ENCODE peak calls at places on chromosomes 1 and 21, in eight cellular contexts. One of them, this sample, is unnamed.
A peak's percentile ranks its signal among the peaks of the same experiment; 100 is the strongest.

GRCh38 chr21:37983336-37984095 is 67.3 kb upstream of the KCNJ6 start:
- DNase-seq in CD8-positive, alpha-beta T cell: no peak
- DNase-seq in tibial artery: no peak
- DNase-seq in upper lobe of right lung: no peak
- DNase-seq in stimulated activated CD4-positive, alpha-beta T cell treated with anti-CD3 and anti-CD28 coated beads, Interleukin-2, amount 100 ng/mL, for 24 hours: no peak
- DNase-seq in AG09319: no peak
- DNase-seq in H7: no peak
- DNase-seq in hepatocyte: no peak
- DNase-seq in this sample: no peak

GRCh38 chr1:172342584-172343245 is 77.8 kb upstream of the C1orf105 start:
- DNase-seq in CD8-positive, alpha-beta T cell: no peak
- DNase-seq in tibial artery: no peak
- DNase-seq in upper lobe of right lung: no peak
- DNase-seq in stimulated activated CD4-positive, alpha-beta T cell treated with anti-CD3 and anti-CD28 coated beads, Interleukin-2, amount 100 ng/mL, for 24 hours: no peak
- DNase-seq in AG09319: no peak
- DNase-seq in H7: no peak
- DNase-seq in hepatocyte: no peak
- DNase-seq in this sample: no peak

GRCh38 chr1:160997323-160998038 is 23.5 kb downstream of the F11R start:
- DNase-seq in CD8-positive, alpha-beta T cell: peak; percentile 38
- DNase-seq in tibial artery: no peak
- DNase-seq in upper lobe of right lung: peak; percentile 77
- DNase-seq in stimulated activated CD4-positive, alpha-beta T cell treated with anti-CD3 and anti-CD28 coated beads, Interleukin-2, amount 100 ng/mL, for 24 hours: peak; percentile 45
- DNase-seq in AG09319: peak; percentile 19
- DNase-seq in H7: peak; percentile 74
- DNase-seq in hepatocyte: peak; percentile 83
- DNase-seq in this sample: peak; percentile 83

GRCh38 chr21:43362306-43362927 is 64.5 kb downstream of the SIK1 start:
- DNase-seq in CD8-positive, alpha-beta T cell: peak; percentile 68
- DNase-seq in tibial artery: peak; percentile 90
- DNase-seq in upper lobe of right lung: peak; percentile 80
- DNase-seq in stimulated activated CD4-positive, alpha-beta T cell treated with anti-CD3 and anti-CD28 coated beads, Interleukin-2, amount 100 ng/mL, for 24 hours: peak; percentile 71
- DNase-seq in AG09319: no peak
- DNase-seq in H7: peak; percentile 92
- DNase-seq in hepatocyte: peak; percentile 69
- DNase-seq in this sample: peak; percentile 83

GRCh38 chr1:40243371-40243770 is 4.4 kb upstream of the TMCO2 start:
- DNase-seq in CD8-positive, alpha-beta T cell: no peak
- DNase-seq in tibial artery: no peak
- DNase-seq in upper lobe of right lung: no peak
- DNase-seq in stimulated activated CD4-positive, alpha-beta T cell treated with anti-CD3 and anti-CD28 coated beads, Interleukin-2, amount 100 ng/mL, for 24 hours: no peak
- DNase-seq in AG09319: no peak
- DNase-seq in H7: no peak
- DNase-seq in hepatocyte: no peak
- DNase-seq in this sample: no peak

GRCh38 chr1:184822267-184822666 is 67.6 kb upstream of the EDEM3 start:
- DNase-seq in CD8-positive, alpha-beta T cell: no peak
- DNase-seq in tibial artery: no peak
- DNase-seq in upper lobe of right lung: no peak
- DNase-seq in stimulated activated CD4-positive, alpha-beta T cell treated with anti-CD3 and anti-CD28 coated beads, Interleukin-2, amount 100 ng/mL, for 24 hours: no peak
- DNase-seq in AG09319: no peak
- DNase-seq in H7: no peak
- DNase-seq in hepatocyte: no peak
- DNase-seq in this sample: no peak

GRCh38 chr1:45018599-45019230 is 6.7 kb downstream of the UROD start:
- DNase-seq in CD8-positive, alpha-beta T cell: peak; percentile 32
- DNase-seq in tibial artery: no peak
- DNase-seq in upper lobe of right lung: peak; percentile 80
- DNase-seq in stimulated activated CD4-positive, alpha-beta T cell treated with anti-CD3 and anti-CD28 coated beads, Interleukin-2, amount 100 ng/mL, for 24 hours: peak; percentile 69
- DNase-seq in AG09319: no peak
- DNase-seq in H7: no peak
- DNase-seq in hepatocyte: peak; percentile 78
- DNase-seq in this sample: no peak

GRCh38 chr21:40623550-40623949 is 223.4 kb downstream of the DSCAM start:
- DNase-seq in CD8-positive, alpha-beta T cell: no peak
- DNase-seq in tibial artery: no peak
- DNase-seq in upper lobe of right lung: no peak
- DNase-seq in stimulated activated CD4-positive, alpha-beta T cell treated with anti-CD3 and anti-CD28 coated beads, Interleukin-2, amount 100 ng/mL, for 24 hours: no peak
- DNase-seq in AG09319: no peak
- DNase-seq in H7: no peak
- DNase-seq in hepatocyte: no peak
- DNase-seq in this sample: no peak

GRCh38 chr21:31911138-31911907 is 38.5 kb downstream of the HUNK start:
- DNase-seq in CD8-positive, alpha-beta T cell: no peak
- DNase-seq in tibial artery: no peak
- DNase-seq in upper lobe of right lung: no peak
- DNase-seq in stimulated activated CD4-positive, alpha-beta T cell treated with anti-CD3 and anti-CD28 coated beads, Interleukin-2, amount 100 ng/mL, for 24 hours: no peak
- DNase-seq in AG09319: peak; percentile 72
- DNase-seq in H7: no peak
- DNase-seq in hepatocyte: peak; percentile 39
- DNase-seq in this sample: no peak

GRCh38 chr1:184260382-184260781 is 126.4 kb upstream of the C1orf21 start:
- DNase-seq in CD8-positive, alpha-beta T cell: no peak
- DNase-seq in tibial artery: no peak
- DNase-seq in upper lobe of right lung: no peak
- DNase-seq in stimulated activated CD4-positive, alpha-beta T cell treated with anti-CD3 and anti-CD28 coated beads, Interleukin-2, amount 100 ng/mL, for 24 hours: no peak
- DNase-seq in AG09319: no peak
- DNase-seq in H7: no peak
- DNase-seq in hepatocyte: no peak
- DNase-seq in this sample: no peak

GRCh38 chr1:65233757-65234156 is 75.6 kb upstream of the DNAJC6 start:
- DNase-seq in CD8-positive, alpha-beta T cell: no peak
- DNase-seq in tibial artery: no peak
- DNase-seq in upper lobe of right lung: no peak
- DNase-seq in stimulated activated CD4-positive, alpha-beta T cell treated with anti-CD3 and anti-CD28 coated beads, Interleukin-2, amount 100 ng/mL, for 24 hours: no peak
- DNase-seq in AG09319: no peak
- DNase-seq in H7: no peak
- DNase-seq in hepatocyte: no peak
- DNase-seq in this sample: no peak

GRCh38 chr1:244603498-244603897 is 49.4 kb upstream of the DESI2 start:
- DNase-seq in CD8-positive, alpha-beta T cell: no peak
- DNase-seq in tibial artery: no peak
- DNase-seq in upper lobe of right lung: no peak
- DNase-seq in stimulated activated CD4-positive, alpha-beta T cell treated with anti-CD3 and anti-CD28 coated beads, Interleukin-2, amount 100 ng/mL, for 24 hours: no peak
- DNase-seq in AG09319: no peak
- DNase-seq in H7: no peak
- DNase-seq in hepatocyte: peak; percentile 38
- DNase-seq in this sample: no peak

GRCh38 chr1:77218477-77219165 is 609 bp downstream of the PIGK start:
- DNase-seq in CD8-positive, alpha-beta T cell: no peak
- DNase-seq in tibial artery: no peak
- DNase-seq in upper lobe of right lung: no peak
- DNase-seq in stimulated activated CD4-positive, alpha-beta T cell treated with anti-CD3 and anti-CD28 coated beads, Interleukin-2, amount 100 ng/mL, for 24 hours: no peak
- DNase-seq in AG09319: no peak
- DNase-seq in H7: no peak
- DNase-seq in hepatocyte: peak; percentile 8
- DNase-seq in this sample: no peak

GRCh38 chr1:161503394-161503748 is 1.9 kb upstream of the FCGR2A start:
- DNase-seq in CD8-positive, alpha-beta T cell: no peak
- DNase-seq in tibial artery: no peak
- DNase-seq in upper lobe of right lung: no peak
- DNase-seq in stimulated activated CD4-positive, alpha-beta T cell treated with anti-CD3 and anti-CD28 coated beads, Interleukin-2, amount 100 ng/mL, for 24 hours: no peak
- DNase-seq in AG09319: no peak
- DNase-seq in H7: no peak
- DNase-seq in hepatocyte: no peak
- DNase-seq in this sample: no peak

GRCh38 chr21:34885636-34886553 is 163.2 kb downstream of the RUNX1 start:
- DNase-seq in CD8-positive, alpha-beta T cell: no peak
- DNase-seq in tibial artery: no peak
- DNase-seq in upper lobe of right lung: no peak
- DNase-seq in stimulated activated CD4-positive, alpha-beta T cell treated with anti-CD3 and anti-CD28 coated beads, Interleukin-2, amount 100 ng/mL, for 24 hours: peak; percentile 10
- DNase-seq in AG09319: no peak
- DNase-seq in H7: peak; percentile 57
- DNase-seq in hepatocyte: peak; percentile 72
- DNase-seq in this sample: no peak

GRCh38 chr21:15063821-15064575 is 802 bp downstream of the NRIP1 start:
- DNase-seq in CD8-positive, alpha-beta T cell: no peak
- DNase-seq in tibial artery: peak; percentile 73
- DNase-seq in upper lobe of right lung: peak; percentile 82
- DNase-seq in stimulated activated CD4-positive, alpha-beta T cell treated with anti-CD3 and anti-CD28 coated beads, Interleukin-2, amount 100 ng/mL, for 24 hours: peak; percentile 35
- DNase-seq in AG09319: no peak
- DNase-seq in H7: peak; percentile 75
- DNase-seq in hepatocyte: peak; percentile 64
- DNase-seq in this sample: peak; percentile 42

GRCh38 chr1:40299366-40300248 is 17.5 kb downstream of the COL9A2 start:
- DNase-seq in CD8-positive, alpha-beta T cell: no peak
- DNase-seq in tibial artery: no peak
- DNase-seq in upper lobe of right lung: no peak
- DNase-seq in stimulated activated CD4-positive, alpha-beta T cell treated with anti-CD3 and anti-CD28 coated beads, Interleukin-2, amount 100 ng/mL, for 24 hours: no peak
- DNase-seq in AG09319: no peak
- DNase-seq in H7: peak; percentile 30
- DNase-seq in hepatocyte: no peak
- DNase-seq in this sample: no peak

GRCh38 chr1:234768569-234769283 is 158.7 kb upstream of the IRF2BP2 start:
- DNase-seq in CD8-positive, alpha-beta T cell: no peak
- DNase-seq in tibial artery: no peak
- DNase-seq in upper lobe of right lung: no peak
- DNase-seq in stimulated activated CD4-positive, alpha-beta T cell treated with anti-CD3 and anti-CD28 coated beads, Interleukin-2, amount 100 ng/mL, for 24 hours: peak; percentile 60
- DNase-seq in AG09319: no peak
- DNase-seq in H7: no peak
- DNase-seq in hepatocyte: peak; percentile 38
- DNase-seq in this sample: no peak

GRCh38 chr1:27522860-27523665 is 33.1 kb upstream of the WASF2 start:
- DNase-seq in CD8-positive, alpha-beta T cell: peak; percentile 49
- DNase-seq in tibial artery: peak; percentile 78
- DNase-seq in upper lobe of right lung: no peak
- DNase-seq in stimulated activated CD4-positive, alpha-beta T cell treated with anti-CD3 and anti-CD28 coated beads, Interleukin-2, amount 100 ng/mL, for 24 hours: peak; percentile 73
- DNase-seq in AG09319: no peak
- DNase-seq in H7: peak; percentile 88
- DNase-seq in hepatocyte: peak; percentile 68
- DNase-seq in this sample: peak; percentile 62

GRCh38 chr1:226135059-226135651 is 51.4 kb downstream of the ACBD3 start:
- DNase-seq in CD8-positive, alpha-beta T cell: no peak
- DNase-seq in tibial artery: no peak
- DNase-seq in upper lobe of right lung: peak; percentile 89
- DNase-seq in stimulated activated CD4-positive, alpha-beta T cell treated with anti-CD3 and anti-CD28 coated beads, Interleukin-2, amount 100 ng/mL, for 24 hours: no peak
- DNase-seq in AG09319: no peak
- DNase-seq in H7: peak; percentile 57
- DNase-seq in hepatocyte: peak; percentile 58
- DNase-seq in this sample: no peak

GRCh38 chr1:184118051-184118450 is 66.5 kb downstream of the TSEN15 start:
- DNase-seq in CD8-positive, alpha-beta T cell: no peak
- DNase-seq in tibial artery: no peak
- DNase-seq in upper lobe of right lung: no peak
- DNase-seq in stimulated activated CD4-positive, alpha-beta T cell treated with anti-CD3 and anti-CD28 coated beads, Interleukin-2, amount 100 ng/mL, for 24 hours: no peak
- DNase-seq in AG09319: peak; percentile 71
- DNase-seq in H7: no peak
- DNase-seq in hepatocyte: peak; percentile 26
- DNase-seq in this sample: no peak

GRCh38 chr1:1680912-1681273 is 11.7 kb downstream of the SLC35E2B start:
- DNase-seq in CD8-positive, alpha-beta T cell: no peak
- DNase-seq in tibial artery: peak; percentile 40
- DNase-seq in upper lobe of right lung: no peak
- DNase-seq in stimulated activated CD4-positive, alpha-beta T cell treated with anti-CD3 and anti-CD28 coated beads, Interleukin-2, amount 100 ng/mL, for 24 hours: no peak
- DNase-seq in AG09319: no peak
- DNase-seq in H7: no peak
- DNase-seq in hepatocyte: peak; percentile 71
- DNase-seq in this sample: no peak

GRCh38 chr21:41622831-41623548 is 115.0 kb upstream of the TMPRSS2 start:
- DNase-seq in CD8-positive, alpha-beta T cell: no peak
- DNase-seq in tibial artery: no peak
- DNase-seq in upper lobe of right lung: no peak
- DNase-seq in stimulated activated CD4-positive, alpha-beta T cell treated with anti-CD3 and anti-CD28 coated beads, Interleukin-2, amount 100 ng/mL, for 24 hours: peak; percentile 42
- DNase-seq in AG09319: no peak
- DNase-seq in H7: no peak
- DNase-seq in hepatocyte: no peak
- DNase-seq in this sample: no peak

GRCh38 chr21:32624726-32625125 is 12.5 kb upstream of the CFAP298 start:
- DNase-seq in CD8-positive, alpha-beta T cell: no peak
- DNase-seq in tibial artery: no peak
- DNase-seq in upper lobe of right lung: no peak
- DNase-seq in stimulated activated CD4-positive, alpha-beta T cell treated with anti-CD3 and anti-CD28 coated beads, Interleukin-2, amount 100 ng/mL, for 24 hours: no peak
- DNase-seq in AG09319: no peak
- DNase-seq in H7: no peak
- DNase-seq in hepatocyte: no peak
- DNase-seq in this sample: no peak

GRCh38 chr1:26957306-26957705 is 3.0 kb downstream of the KDF1 start:
- DNase-seq in CD8-positive, alpha-beta T cell: no peak
- DNase-seq in tibial artery: no peak
- DNase-seq in upper lobe of right lung: no peak
- DNase-seq in stimulated activated CD4-positive, alpha-beta T cell treated with anti-CD3 and anti-CD28 coated beads, Interleukin-2, amount 100 ng/mL, for 24 hours: no peak
- DNase-seq in AG09319: no peak
- DNase-seq in H7: no peak
- DNase-seq in hepatocyte: no peak
- DNase-seq in this sample: no peak

GRCh38 chr1:13828454-13829151 is 128.6 kb downstream of the PRDM2 start:
- DNase-seq in CD8-positive, alpha-beta T cell: no peak
- DNase-seq in tibial artery: peak; percentile 35
- DNase-seq in upper lobe of right lung: peak; percentile 85
- DNase-seq in stimulated activated CD4-positive, alpha-beta T cell treated with anti-CD3 and anti-CD28 coated beads, Interleukin-2, amount 100 ng/mL, for 24 hours: peak; percentile 58
- DNase-seq in AG09319: no peak
- DNase-seq in H7: peak; percentile 91
- DNase-seq in hepatocyte: peak; percentile 70
- DNase-seq in this sample: no peak

GRCh38 chr1:6899141-6899540 is 113.9 kb downstream of the CAMTA1 start:
- DNase-seq in CD8-positive, alpha-beta T cell: no peak
- DNase-seq in tibial artery: no peak
- DNase-seq in upper lobe of right lung: no peak
- DNase-seq in stimulated activated CD4-positive, alpha-beta T cell treated with anti-CD3 and anti-CD28 coated beads, Interleukin-2, amount 100 ng/mL, for 24 hours: no peak
- DNase-seq in AG09319: peak; percentile 23
- DNase-seq in H7: no peak
- DNase-seq in hepatocyte: no peak
- DNase-seq in this sample: no peak

This sample was measured in heart right ventricle.